ENCODE peak calls at places on chromosomes 2 and 18, in seven cellular contexts. I, V, A, Q, L, U and D are unnamed samples.

GRCh38 chr2:159875083-159875482 is 77.1 kb upstream of the CD302 start:
- DNase-seq in I (no peak), V (no peak), A (no peak), Q (no peak), L (no peak), U (no peak), D (no peak)

GRCh38 chr18:51135361-51135760 is 62.1 kb downstream of the MEX3C start:
- DNase-seq in I (no peak), V (no peak), A (peak), Q (no peak), L (no peak), U (no peak), D (no peak)

GRCh38 chr2:238081150-238081549 is 19.0 kb upstream of the ESPNL start:
- DNase-seq in I (no peak), V (peak), A (no peak), Q (no peak), L (no peak), U (no peak), D (no peak)

GRCh38 chr2:95333888-95334338 is 36.8 kb downstream of the KCNIP3 start:
- DNase-seq in I (no peak), V (peak), A (peak), Q (peak), L (no peak), U (no peak), D (no peak)

GRCh38 chr2:64797881-64798590 is 144.3 kb upstream of the SERTAD2 start:
- DNase-seq in I (no peak), V (no peak), A (peak), Q (no peak), L (no peak), U (no peak), D (peak)

GRCh38 chr18:46751882-46752281 is 5.0 kb downstream of the ST8SIA5 start:
- DNase-seq in I (no peak), V (no peak), A (no peak), Q (no peak), L (no peak), U (no peak), D (no peak)

GRCh38 chr2:227862741-227863588 is 8.5 kb upstream of the DAW1 start:
- DNase-seq in I (no peak), V (no peak), A (peak), Q (no peak), L (no peak), U (no peak), D (peak)

GRCh38 chr2:238796223-238796885 is 51.5 kb upstream of the TWIST2 start:
- DNase-seq in I (no peak), V (no peak), A (no peak), Q (no peak), L (no peak), U (no peak), D (no peak)

GRCh38 chr2:232603283-232603682 is 30.1 kb upstream of the EFHD1 start:
- DNase-seq in I (no peak), V (no peak), A (no peak), Q (no peak), L (no peak), U (no peak), D (no peak)